ENCODE peak calls at places on chromosome 9, in eight cellular contexts. One of them, this sample, is unnamed.

GRCh38 chr9:9904021-9904420 is 708.8 kb downstream of the PTPRD start:
- DNase-seq in thoracic aorta: no peak
- DNase-seq in IMR-90: no peak
- DNase-seq in fibroblast of lung: no peak
- DNase-seq in esophagus muscularis mucosa: no peak
- DNase-seq in coronary artery: no peak
- DNase-seq in upper lobe of right lung: no peak
- DNase-seq in tibial artery: no peak
- DNase-seq in this sample: no peak

GRCh38 chr9:102497709-102498108 is 497.4 kb upstream of the CYLC2 start:
- DNase-seq in thoracic aorta: no peak
- DNase-seq in IMR-90: no peak
- DNase-seq in fibroblast of lung: no peak
- DNase-seq in esophagus muscularis mucosa: no peak
- DNase-seq in coronary artery: no peak
- DNase-seq in upper lobe of right lung: no peak
- DNase-seq in tibial artery: no peak
- DNase-seq in this sample: no peak

GRCh38 chr9:446074-446699 is 231.5 kb downstream of the DOCK8 start:
- DNase-seq in thoracic aorta: no peak
- DNase-seq in IMR-90: no peak
- DNase-seq in fibroblast of lung: no peak
- DNase-seq in esophagus muscularis mucosa: no peak
- DNase-seq in coronary artery: no peak
- DNase-seq in upper lobe of right lung: no peak
- DNase-seq in tibial artery: no peak
- DNase-seq in this sample: no peak

GRCh38 chr9:121645003-121645402 is 6.4 kb upstream of the DAB2IP start:
- DNase-seq in thoracic aorta: no peak
- DNase-seq in IMR-90: no peak
- DNase-seq in fibroblast of lung: no peak
- DNase-seq in esophagus muscularis mucosa: no peak
- DNase-seq in coronary artery: no peak
- DNase-seq in upper lobe of right lung: no peak
- DNase-seq in tibial artery: no peak
- DNase-seq in this sample: no peak

GRCh38 chr9:4297151-4297794 is 2.6 kb downstream of the GLIS3 start:
- DNase-seq in thoracic aorta: peak; percentile 62
- DNase-seq in IMR-90: peak; percentile 87
- DNase-seq in fibroblast of lung: peak; percentile 91
- DNase-seq in esophagus muscularis mucosa: peak; percentile 97
- DNase-seq in coronary artery: peak; percentile 91
- DNase-seq in upper lobe of right lung: peak; percentile 86
- DNase-seq in tibial artery: peak; percentile 89
- DNase-seq in this sample: no peak

GRCh38 chr9:136733611-136734010 is 9.1 kb downstream of the LCN10 start:
- DNase-seq in thoracic aorta: no peak
- DNase-seq in IMR-90: no peak
- DNase-seq in fibroblast of lung: no peak
- DNase-seq in esophagus muscularis mucosa: no peak
- DNase-seq in coronary artery: no peak
- DNase-seq in upper lobe of right lung: no peak
- DNase-seq in tibial artery: no peak
- DNase-seq in this sample: no peak

GRCh38 chr9:98095401-98095800 is 23.6 kb downstream of the TRIM14 start:
- DNase-seq in thoracic aorta: no peak
- DNase-seq in IMR-90: no peak
- DNase-seq in fibroblast of lung: no peak
- DNase-seq in esophagus muscularis mucosa: no peak
- DNase-seq in coronary artery: no peak
- DNase-seq in upper lobe of right lung: no peak
- DNase-seq in tibial artery: no peak
- DNase-seq in this sample: no peak

GRCh38 chr9:17134396-17134842 is 421 bp upstream of the CNTLN start:
- DNase-seq in thoracic aorta: peak; percentile 1
- DNase-seq in IMR-90: peak; percentile 29
- DNase-seq in fibroblast of lung: peak; percentile 62
- DNase-seq in esophagus muscularis mucosa: no peak
- DNase-seq in coronary artery: no peak
- DNase-seq in upper lobe of right lung: no peak
- DNase-seq in tibial artery: no peak
- DNase-seq in this sample: peak; percentile 30

GRCh38 chr9:136831720-136832104 is 10.6 kb upstream of the AJM1 start:
- DNase-seq in thoracic aorta: no peak
- DNase-seq in IMR-90: no peak
- DNase-seq in fibroblast of lung: no peak
- DNase-seq in esophagus muscularis mucosa: no peak
- DNase-seq in coronary artery: no peak
- DNase-seq in upper lobe of right lung: no peak
- DNase-seq in tibial artery: no peak
- DNase-seq in this sample: no peak

GRCh38 chr9:92312887-92313623 is 12.1 kb downstream of the NOL8 start:
- DNase-seq in thoracic aorta: no peak
- DNase-seq in IMR-90: no peak
- DNase-seq in fibroblast of lung: no peak
- DNase-seq in esophagus muscularis mucosa: no peak
- DNase-seq in coronary artery: no peak
- DNase-seq in upper lobe of right lung: no peak
- DNase-seq in tibial artery: no peak
- DNase-seq in this sample: peak; percentile 57

GRCh38 chr9:136570191-136570845 is 24.5 kb upstream of the NOTCH1 start:
- DNase-seq in thoracic aorta: no peak
- DNase-seq in IMR-90: no peak
- DNase-seq in fibroblast of lung: no peak
- DNase-seq in esophagus muscularis mucosa: no peak
- DNase-seq in coronary artery: no peak
- DNase-seq in upper lobe of right lung: no peak
- DNase-seq in tibial artery: no peak
- DNase-seq in this sample: no peak

GRCh38 chr9:97900738-97901565 is 21.3 kb downstream of the TRMO start:
- DNase-seq in thoracic aorta: no peak
- DNase-seq in IMR-90: peak; percentile 55
- DNase-seq in fibroblast of lung: peak; percentile 58
- DNase-seq in esophagus muscularis mucosa: peak; percentile 26
- DNase-seq in coronary artery: no peak
- DNase-seq in upper lobe of right lung: no peak
- DNase-seq in tibial artery: no peak
- DNase-seq in this sample: peak; percentile 85

GRCh38 chr9:15293727-15294405 is 13.2 kb downstream of the TTC39B start:
- DNase-seq in thoracic aorta: no peak
- DNase-seq in IMR-90: no peak
- DNase-seq in fibroblast of lung: peak; percentile 54
- DNase-seq in esophagus muscularis mucosa: no peak
- DNase-seq in coronary artery: no peak
- DNase-seq in upper lobe of right lung: no peak
- DNase-seq in tibial artery: no peak
- DNase-seq in this sample: no peak

GRCh38 chr9:131409458-131409992 is 15.6 kb downstream of the PRRC2B start:
- DNase-seq in thoracic aorta: no peak
- DNase-seq in IMR-90: no peak
- DNase-seq in fibroblast of lung: no peak
- DNase-seq in esophagus muscularis mucosa: no peak
- DNase-seq in coronary artery: no peak
- DNase-seq in upper lobe of right lung: no peak
- DNase-seq in tibial artery: no peak
- DNase-seq in this sample: no peak

GRCh38 chr9:86773437-86773836 is 173.9 kb downstream of the GAS1 start:
- DNase-seq in thoracic aorta: no peak
- DNase-seq in IMR-90: no peak
- DNase-seq in fibroblast of lung: no peak
- DNase-seq in esophagus muscularis mucosa: peak; percentile 39
- DNase-seq in coronary artery: no peak
- DNase-seq in upper lobe of right lung: no peak
- DNase-seq in tibial artery: no peak
- DNase-seq in this sample: no peak

GRCh38 chr9:96241391-96241809 is 60.6 kb downstream of the HSD17B3 start:
- DNase-seq in thoracic aorta: no peak
- DNase-seq in IMR-90: no peak
- DNase-seq in fibroblast of lung: no peak
- DNase-seq in esophagus muscularis mucosa: no peak
- DNase-seq in coronary artery: no peak
- DNase-seq in upper lobe of right lung: no peak
- DNase-seq in tibial artery: no peak
- DNase-seq in this sample: peak; percentile 81

GRCh38 chr9:79213417-79214125 is 358.2 kb upstream of the TLE4 start:
- DNase-seq in thoracic aorta: no peak
- DNase-seq in IMR-90: peak; percentile 70
- DNase-seq in fibroblast of lung: no peak
- DNase-seq in esophagus muscularis mucosa: no peak
- DNase-seq in coronary artery: no peak
- DNase-seq in upper lobe of right lung: no peak
- DNase-seq in tibial artery: no peak
- DNase-seq in this sample: no peak

GRCh38 chr9:109372246-109372645 is 51.4 kb upstream of the EPB41L4B start:
- DNase-seq in thoracic aorta: no peak
- DNase-seq in IMR-90: no peak
- DNase-seq in fibroblast of lung: no peak
- DNase-seq in esophagus muscularis mucosa: no peak
- DNase-seq in coronary artery: no peak
- DNase-seq in upper lobe of right lung: no peak
- DNase-seq in tibial artery: no peak
- DNase-seq in this sample: no peak

GRCh38 chr9:7259544-7260241 is 501.9 kb downstream of the KDM4C start:
- DNase-seq in thoracic aorta: no peak
- DNase-seq in IMR-90: no peak
- DNase-seq in fibroblast of lung: no peak
- DNase-seq in esophagus muscularis mucosa: no peak
- DNase-seq in coronary artery: no peak
- DNase-seq in upper lobe of right lung: no peak
- DNase-seq in tibial artery: no peak
- DNase-seq in this sample: no peak
- TF ChIP-seq CTCF in thoracic aorta: no peak
- TF ChIP-seq CTCF in IMR-90: no peak
- TF ChIP-seq CTCF in fibroblast of lung: peak; percentile 6
- TF ChIP-seq CTCF in esophagus muscularis mucosa: no peak
- TF ChIP-seq CTCF in coronary artery: no peak
- TF ChIP-seq CTCF in upper lobe of right lung: no peak
- TF ChIP-seq CTCF in tibial artery: no peak
- TF ChIP-seq CTCF in this sample: no peak

DNA sequence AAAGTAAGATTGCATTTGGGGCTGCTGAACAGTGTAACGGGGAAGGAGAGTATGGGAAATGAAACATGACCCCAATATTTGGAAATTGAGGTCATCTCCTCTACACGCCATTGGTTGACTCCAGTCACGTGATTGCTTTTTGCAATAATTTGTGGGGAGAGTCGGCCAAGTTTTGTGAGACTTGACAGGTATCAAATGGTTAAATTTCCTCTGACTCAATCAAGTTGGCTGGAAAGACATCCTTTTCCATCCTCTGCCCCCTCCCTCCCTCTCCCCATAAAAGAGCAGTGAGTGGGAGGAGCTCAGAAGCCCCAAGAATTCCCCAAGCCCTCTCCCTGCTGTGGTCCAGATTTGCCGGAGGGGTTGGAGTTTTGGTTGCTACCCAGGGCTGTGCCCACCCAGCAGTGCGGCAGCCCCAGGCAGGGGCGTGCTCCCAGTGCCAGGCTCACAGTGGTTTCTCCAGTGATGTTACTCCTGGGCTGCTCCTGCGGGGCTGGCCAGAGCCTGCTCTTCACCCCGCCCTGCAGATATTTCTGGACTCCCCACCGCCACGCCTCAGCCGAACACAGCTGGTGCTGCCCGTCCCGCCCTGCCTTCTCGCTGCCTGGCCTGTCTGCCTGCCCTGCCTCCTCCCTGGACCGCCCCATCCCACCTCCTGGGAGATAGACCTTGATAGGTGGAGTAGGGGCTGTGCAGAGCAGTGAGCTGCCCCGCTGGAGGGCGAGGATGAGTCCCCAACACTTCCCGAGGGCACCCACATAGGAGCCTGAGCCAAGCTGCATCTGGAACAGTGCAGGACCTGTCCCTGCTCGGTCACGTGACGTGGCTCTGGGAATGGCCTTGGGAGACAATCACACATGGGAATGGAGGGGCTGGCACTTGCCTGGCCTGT is 3.4 kb downstream of the COL5A1 start:
- DNase-seq in thoracic aorta: peak; percentile 66
- DNase-seq in IMR-90: peak; percentile 99
- DNase-seq in fibroblast of lung: peak; percentile 100
- DNase-seq in esophagus muscularis mucosa: peak; percentile 96
- DNase-seq in coronary artery: peak; percentile 93
- DNase-seq in upper lobe of right lung: no peak
- DNase-seq in tibial artery: peak; percentile 85
- DNase-seq in this sample: peak; percentile 99
- H3K27ac ChIP-seq in thoracic aorta: peak overlapping the region; percentile 81
- H3K27ac ChIP-seq in IMR-90: peak overlapping the region; percentile 87
- H3K27ac ChIP-seq in fibroblast of lung: peak overlapping the region; percentile 71
- H3K27ac ChIP-seq in esophagus muscularis mucosa: peak overlapping the region; percentile 98
- H3K27ac ChIP-seq in coronary artery: peak overlapping the region; percentile 98
- H3K27ac ChIP-seq in upper lobe of right lung: peak overlapping the region; percentile 47
- H3K27ac ChIP-seq in tibial artery: peak overlapping the region; percentile 96
- H3K27ac ChIP-seq in this sample: peak overlapping the region; percentile 97

DNA sequence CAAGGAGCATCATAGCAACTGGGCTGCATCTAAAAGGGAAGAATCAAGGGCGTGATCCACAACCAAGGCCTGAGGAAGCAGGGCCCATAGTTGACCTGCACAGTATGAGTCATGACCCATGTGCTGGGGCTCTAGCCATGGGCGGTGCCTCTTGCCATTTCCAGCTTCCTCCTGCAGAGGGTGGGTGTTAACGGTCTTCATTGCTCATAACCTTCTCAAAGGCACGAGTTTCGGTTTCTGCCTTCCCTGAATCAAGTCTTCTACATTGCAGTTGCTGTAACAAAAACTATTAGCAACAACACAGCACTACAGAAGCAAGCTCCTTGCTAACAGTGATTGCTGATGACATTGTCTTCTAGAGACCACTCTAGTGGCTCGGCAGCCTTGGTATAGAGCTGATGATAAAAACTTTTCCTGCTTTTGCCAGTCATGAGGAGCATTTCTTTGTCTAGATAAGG is 66.9 kb downstream of the CTSL start:
- DNase-seq in thoracic aorta: peak; percentile 18
- DNase-seq in IMR-90: peak; percentile 43
- DNase-seq in fibroblast of lung: peak; percentile 94
- DNase-seq in esophagus muscularis mucosa: peak; percentile 93
- DNase-seq in coronary artery: peak; percentile 85
- DNase-seq in upper lobe of right lung: peak; percentile 81
- DNase-seq in tibial artery: peak; percentile 81
- DNase-seq in this sample: peak; percentile 81
- TF ChIP-seq CTCF in thoracic aorta: no peak
- TF ChIP-seq CTCF in IMR-90: no peak
- TF ChIP-seq CTCF in fibroblast of lung: peak; percentile 50
- TF ChIP-seq CTCF in esophagus muscularis mucosa: no peak
- TF ChIP-seq CTCF in coronary artery: no peak
- TF ChIP-seq CTCF in upper lobe of right lung: peak; percentile 26
- TF ChIP-seq CTCF in tibial artery: no peak
- TF ChIP-seq CTCF in this sample: no peak

DNA sequence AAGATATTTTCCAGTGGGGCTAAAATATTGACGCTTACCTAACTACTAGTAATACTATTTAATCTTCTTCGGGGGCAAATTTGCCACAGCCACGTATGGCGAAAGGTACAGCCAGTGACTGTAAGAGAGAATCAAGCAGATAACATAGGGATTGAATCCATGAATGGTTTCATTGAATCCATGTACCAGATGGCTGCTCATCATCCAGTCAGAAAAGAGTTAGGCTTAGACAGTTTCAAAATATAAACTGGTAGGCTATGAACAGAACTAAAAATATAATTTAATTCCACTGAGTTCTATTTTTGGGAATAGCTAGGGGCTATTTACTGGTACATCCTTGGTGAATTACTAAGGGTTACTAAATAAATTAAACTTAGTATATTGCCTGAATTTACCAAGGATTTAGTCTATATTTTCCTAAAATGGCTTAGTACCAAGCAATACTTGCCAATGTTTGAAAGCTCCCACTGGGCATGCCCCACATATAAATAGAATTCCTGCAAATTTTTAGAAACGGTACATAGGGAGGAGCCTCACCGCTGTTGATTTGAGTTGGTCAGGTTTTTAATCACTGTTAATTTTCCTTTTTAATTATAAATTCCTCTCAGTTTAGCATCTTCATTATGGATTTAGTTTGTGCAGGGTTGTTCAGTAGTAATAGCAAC is 55.8 kb upstream of the VLDLR start:
- DNase-seq in thoracic aorta: no peak
- DNase-seq in IMR-90: no peak
- DNase-seq in fibroblast of lung: no peak
- DNase-seq in esophagus muscularis mucosa: no peak
- DNase-seq in coronary artery: no peak
- DNase-seq in upper lobe of right lung: no peak
- DNase-seq in tibial artery: no peak
- DNase-seq in this sample: no peak
- H3K27ac ChIP-seq in thoracic aorta: no peak overlapping the region
- H3K27ac ChIP-seq in IMR-90: no peak overlapping the region
- H3K27ac ChIP-seq in fibroblast of lung: no peak overlapping the region
- H3K27ac ChIP-seq in esophagus muscularis mucosa: no peak overlapping the region
- H3K27ac ChIP-seq in coronary artery: peak overlapping the region; percentile 28
- H3K27ac ChIP-seq in upper lobe of right lung: no peak overlapping the region
- H3K27ac ChIP-seq in tibial artery: peak overlapping the region; percentile 57
- H3K27ac ChIP-seq in this sample: no peak overlapping the region

This sample was measured in RWPE1.